ENCODE peak calls at places on chromosomes 3 and 15, in nine cellular contexts. One of them, this sample, is unnamed.

GRCh38 chr3:50351318-50351687 is 641 bp downstream of the CYB561D2 start:
- DNase-seq in SK-N-SH: no peak
- DNase-seq in AG10803: no peak
- DNase-seq in body of pancreas: no peak
- DNase-seq in Peyer's patch: no peak
- DNase-seq in heart right ventricle: no peak
- DNase-seq in choroid plexus epithelial cell: no peak
- DNase-seq in left ventricle myocardium inferior: no peak
- DNase-seq in breast epithelium: no peak
- DNase-seq in this sample: no peak

GRCh38 chr3:51637144-51637940 is 33.7 kb upstream of the TEX264 start:
- DNase-seq in SK-N-SH: no peak
- DNase-seq in AG10803: no peak
- DNase-seq in body of pancreas: no peak
- DNase-seq in Peyer's patch: no peak
- DNase-seq in heart right ventricle: no peak
- DNase-seq in choroid plexus epithelial cell: no peak
- DNase-seq in left ventricle myocardium inferior: no peak
- DNase-seq in breast epithelium: no peak
- DNase-seq in this sample: no peak

GRCh38 chr3:78726545-78726944 is 1041.3 kb downstream of the ROBO1 start:
- DNase-seq in SK-N-SH: no peak
- DNase-seq in AG10803: no peak
- DNase-seq in body of pancreas: no peak
- DNase-seq in Peyer's patch: no peak
- DNase-seq in heart right ventricle: no peak
- DNase-seq in choroid plexus epithelial cell: no peak
- DNase-seq in left ventricle myocardium inferior: no peak
- DNase-seq in breast epithelium: no peak
- DNase-seq in this sample: no peak

GRCh38 chr3:14869877-14870563 is 51.3 kb downstream of the FGD5 start:
- DNase-seq in SK-N-SH: no peak
- DNase-seq in AG10803: no peak
- DNase-seq in body of pancreas: no peak
- DNase-seq in Peyer's patch: no peak
- DNase-seq in heart right ventricle: no peak
- DNase-seq in choroid plexus epithelial cell: no peak
- DNase-seq in left ventricle myocardium inferior: no peak
- DNase-seq in breast epithelium: no peak
- DNase-seq in this sample: no peak

GRCh38 chr15:67146214-67146613 is 80.8 kb downstream of the SMAD3 start:
- DNase-seq in SK-N-SH: peak; percentile 47
- DNase-seq in AG10803: peak; percentile 75
- DNase-seq in body of pancreas: peak; percentile 68
- DNase-seq in Peyer's patch: peak; percentile 67
- DNase-seq in heart right ventricle: peak; percentile 45
- DNase-seq in choroid plexus epithelial cell: peak; percentile 87
- DNase-seq in left ventricle myocardium inferior: peak; percentile 58
- DNase-seq in breast epithelium: no peak
- DNase-seq in this sample: peak; percentile 83

GRCh38 chr3:12759097-12759679 is at the start of gene TMEM40:
- DNase-seq in SK-N-SH: no peak
- DNase-seq in AG10803: no peak
- DNase-seq in body of pancreas: no peak
- DNase-seq in Peyer's patch: no peak
- DNase-seq in heart right ventricle: no peak
- DNase-seq in choroid plexus epithelial cell: no peak
- DNase-seq in left ventricle myocardium inferior: no peak
- DNase-seq in breast epithelium: no peak
- DNase-seq in this sample: no peak

GRCh38 chr15:60000113-60000823 is 3.8 kb upstream of the FOXB1 start:
- DNase-seq in SK-N-SH: peak; percentile 19
- DNase-seq in AG10803: no peak
- DNase-seq in body of pancreas: no peak
- DNase-seq in Peyer's patch: no peak
- DNase-seq in heart right ventricle: no peak
- DNase-seq in choroid plexus epithelial cell: no peak
- DNase-seq in left ventricle myocardium inferior: no peak
- DNase-seq in breast epithelium: no peak
- DNase-seq in this sample: no peak

GRCh38 chr3:51386852-51387229 is 1.8 kb downstream of the MANF start:
- DNase-seq in SK-N-SH: no peak
- DNase-seq in AG10803: no peak
- DNase-seq in body of pancreas: no peak
- DNase-seq in Peyer's patch: no peak
- DNase-seq in heart right ventricle: no peak
- DNase-seq in choroid plexus epithelial cell: no peak
- DNase-seq in left ventricle myocardium inferior: no peak
- DNase-seq in breast epithelium: no peak
- DNase-seq in this sample: no peak

GRCh38 chr3:57951106-57951882 is 56.9 kb upstream of the FLNB start:
- DNase-seq in SK-N-SH: peak; percentile 44
- DNase-seq in AG10803: peak; percentile 73
- DNase-seq in body of pancreas: peak; percentile 28
- DNase-seq in Peyer's patch: peak; percentile 69
- DNase-seq in heart right ventricle: peak; percentile 85
- DNase-seq in choroid plexus epithelial cell: peak; percentile 78
- DNase-seq in left ventricle myocardium inferior: peak; percentile 81
- DNase-seq in breast epithelium: peak; percentile 54
- DNase-seq in this sample: peak; percentile 85

GRCh38 chr15:99076109-99076508 is 28.8 kb upstream of the SYNM start:
- DNase-seq in SK-N-SH: no peak
- DNase-seq in AG10803: no peak
- DNase-seq in body of pancreas: no peak
- DNase-seq in Peyer's patch: no peak
- DNase-seq in heart right ventricle: no peak
- DNase-seq in choroid plexus epithelial cell: no peak
- DNase-seq in left ventricle myocardium inferior: no peak
- DNase-seq in breast epithelium: no peak
- DNase-seq in this sample: no peak

GRCh38 chr15:91593653-91594052 is 259.9 kb upstream of the SLCO3A1 start:
- DNase-seq in SK-N-SH: no peak
- DNase-seq in AG10803: no peak
- DNase-seq in body of pancreas: no peak
- DNase-seq in Peyer's patch: no peak
- DNase-seq in heart right ventricle: no peak
- DNase-seq in choroid plexus epithelial cell: no peak
- DNase-seq in left ventricle myocardium inferior: no peak
- DNase-seq in breast epithelium: no peak
- DNase-seq in this sample: no peak

GRCh38 chr3:79032686-79033318 is 735.0 kb downstream of the ROBO1 start:
- DNase-seq in SK-N-SH: peak; percentile 51
- DNase-seq in AG10803: peak; percentile 57
- DNase-seq in body of pancreas: no peak
- DNase-seq in Peyer's patch: no peak
- DNase-seq in heart right ventricle: peak; percentile 23
- DNase-seq in choroid plexus epithelial cell: peak; percentile 81
- DNase-seq in left ventricle myocardium inferior: no peak
- DNase-seq in breast epithelium: no peak
- DNase-seq in this sample: peak; percentile 83

GRCh38 chr15:31471731-31472430 is 145.2 kb downstream of the KLF13 start:
- DNase-seq in SK-N-SH: no peak
- DNase-seq in AG10803: peak; percentile 94
- DNase-seq in body of pancreas: no peak
- DNase-seq in Peyer's patch: no peak
- DNase-seq in heart right ventricle: no peak
- DNase-seq in choroid plexus epithelial cell: peak; percentile 94
- DNase-seq in left ventricle myocardium inferior: no peak
- DNase-seq in breast epithelium: no peak
- DNase-seq in this sample: peak; percentile 86

GRCh38 chr15:61216519-61216918 is 12.6 kb downstream of the RORA start:
- DNase-seq in SK-N-SH: no peak
- DNase-seq in AG10803: no peak
- DNase-seq in body of pancreas: no peak
- DNase-seq in Peyer's patch: no peak
- DNase-seq in heart right ventricle: no peak
- DNase-seq in choroid plexus epithelial cell: no peak
- DNase-seq in left ventricle myocardium inferior: no peak
- DNase-seq in breast epithelium: no peak
- DNase-seq in this sample: no peak
- TF ChIP-seq CTCF in SK-N-SH: no peak
- TF ChIP-seq CTCF in AG10803: no peak
- TF ChIP-seq CTCF in body of pancreas: peak; percentile 9
- TF ChIP-seq CTCF in Peyer's patch: no peak
- TF ChIP-seq CTCF in heart right ventricle: no peak
- TF ChIP-seq CTCF in choroid plexus epithelial cell: peak; percentile 16
- TF ChIP-seq CTCF in left ventricle myocardium inferior: peak; percentile 10
- TF ChIP-seq CTCF in breast epithelium: peak; percentile 19
- TF ChIP-seq CTCF in this sample: no peak

DNA sequence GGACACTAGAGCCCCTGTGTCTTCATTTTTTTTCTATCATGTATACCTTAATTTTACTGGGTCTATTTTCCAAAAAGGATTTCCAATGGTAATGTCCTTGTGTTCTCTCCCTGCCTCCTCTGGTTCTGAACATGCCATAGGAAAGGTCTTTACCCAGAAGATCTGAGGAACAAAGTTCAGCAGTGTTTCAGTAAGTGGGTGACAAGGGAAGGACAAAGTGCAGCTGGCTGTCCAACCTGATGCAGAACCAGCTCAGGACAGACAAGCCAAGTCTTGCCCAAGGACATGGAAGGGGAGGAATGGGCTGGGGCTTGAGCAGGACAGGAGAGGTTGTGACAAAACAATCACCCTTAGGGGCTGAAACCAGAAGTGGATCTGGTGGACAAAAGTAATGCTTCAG is 61.2 kb upstream of the STRIT1 start:
- DNase-seq in SK-N-SH: no peak
- DNase-seq in AG10803: no peak
- DNase-seq in body of pancreas: no peak
- DNase-seq in Peyer's patch: no peak
- DNase-seq in heart right ventricle: no peak
- DNase-seq in choroid plexus epithelial cell: no peak
- DNase-seq in left ventricle myocardium inferior: no peak
- DNase-seq in breast epithelium: no peak
- DNase-seq in this sample: no peak
- H3K4me3 ChIP-seq in SK-N-SH: no peak overlapping the region
- H3K4me3 ChIP-seq in AG10803: no peak overlapping the region
- H3K4me3 ChIP-seq in body of pancreas: no peak overlapping the region
- H3K4me3 ChIP-seq in Peyer's patch: no peak overlapping the region
- H3K4me3 ChIP-seq in heart right ventricle: no peak overlapping the region
- H3K4me3 ChIP-seq in choroid plexus epithelial cell: no peak overlapping the region
- H3K4me3 ChIP-seq in left ventricle myocardium inferior: no peak overlapping the region
- H3K4me3 ChIP-seq in breast epithelium: no peak overlapping the region
- H3K4me3 ChIP-seq in this sample: no peak overlapping the region

GRCh38 chr3:64687781-64688515 is at the start of gene ADAMTS9:
- DNase-seq in SK-N-SH: peak; percentile 90
- DNase-seq in AG10803: peak; percentile 66
- DNase-seq in body of pancreas: peak; percentile 54
- DNase-seq in Peyer's patch: peak; percentile 67
- DNase-seq in heart right ventricle: peak; percentile 89
- DNase-seq in choroid plexus epithelial cell: peak; percentile 77
- DNase-seq in left ventricle myocardium inferior: peak; percentile 80
- DNase-seq in breast epithelium: peak; percentile 51
- DNase-seq in this sample: peak; percentile 89
- TF ChIP-seq CTCF in SK-N-SH: no peak
- TF ChIP-seq CTCF in AG10803: no peak
- TF ChIP-seq CTCF in body of pancreas: no peak
- TF ChIP-seq CTCF in Peyer's patch: no peak
- TF ChIP-seq CTCF in heart right ventricle: no peak
- TF ChIP-seq CTCF in choroid plexus epithelial cell: peak; percentile 29
- TF ChIP-seq CTCF in left ventricle myocardium inferior: no peak
- TF ChIP-seq CTCF in breast epithelium: no peak
- TF ChIP-seq CTCF in this sample: no peak

GRCh38 chr15:75455982-75456531 is 4.6 kb upstream of the SIN3A start:
- DNase-seq in SK-N-SH: no peak
- DNase-seq in AG10803: peak; percentile 49
- DNase-seq in body of pancreas: no peak
- DNase-seq in Peyer's patch: no peak
- DNase-seq in heart right ventricle: no peak
- DNase-seq in choroid plexus epithelial cell: peak; percentile 66
- DNase-seq in left ventricle myocardium inferior: no peak
- DNase-seq in breast epithelium: no peak
- DNase-seq in this sample: peak; percentile 50

GRCh38 chr15:75455424-75455981 is 4.0 kb upstream of the SIN3A start:
- DNase-seq in SK-N-SH: peak; percentile 90
- DNase-seq in AG10803: peak; percentile 75
- DNase-seq in body of pancreas: peak; percentile 89
- DNase-seq in Peyer's patch: peak; percentile 93
- DNase-seq in heart right ventricle: peak; percentile 91
- DNase-seq in choroid plexus epithelial cell: peak; percentile 84
- DNase-seq in left ventricle myocardium inferior: peak; percentile 87
- DNase-seq in breast epithelium: peak; percentile 90
- DNase-seq in this sample: peak; percentile 77

GRCh38 chr15:75454471-75455418 is 3.3 kb upstream of the SIN3A start:
- DNase-seq in SK-N-SH: peak; percentile 66
- DNase-seq in AG10803: peak; percentile 71
- DNase-seq in body of pancreas: peak; percentile 68
- DNase-seq in Peyer's patch: no peak
- DNase-seq in heart right ventricle: peak; percentile 88
- DNase-seq in choroid plexus epithelial cell: peak; percentile 75
- DNase-seq in left ventricle myocardium inferior: no peak
- DNase-seq in breast epithelium: peak; percentile 61
- DNase-seq in this sample: no peak

GRCh38 chr15:75453703-75454470 is 2.4 kb upstream of the SIN3A start:
- DNase-seq in SK-N-SH: peak; percentile 91
- DNase-seq in AG10803: peak; percentile 100
- DNase-seq in body of pancreas: peak; percentile 98
- DNase-seq in Peyer's patch: peak; percentile 98
- DNase-seq in heart right ventricle: peak; percentile 98
- DNase-seq in choroid plexus epithelial cell: peak; percentile 100
- DNase-seq in left ventricle myocardium inferior: peak; percentile 98
- DNase-seq in breast epithelium: peak; percentile 97
- DNase-seq in this sample: peak; percentile 100

GRCh38 chr15:75456710-75457109 is 5.2 kb upstream of the SIN3A start:
- DNase-seq in SK-N-SH: no peak
- DNase-seq in AG10803: peak; percentile 30
- DNase-seq in body of pancreas: no peak
- DNase-seq in Peyer's patch: no peak
- DNase-seq in heart right ventricle: no peak
- DNase-seq in choroid plexus epithelial cell: peak; percentile 28
- DNase-seq in left ventricle myocardium inferior: no peak
- DNase-seq in breast epithelium: no peak
- DNase-seq in this sample: peak; percentile 20
- H3K4me3 ChIP-seq in SK-N-SH: peak overlapping the region; percentile 93
- H3K4me3 ChIP-seq in AG10803: peak overlapping the region; percentile 88
- H3K4me3 ChIP-seq in body of pancreas: no peak overlapping the region
- H3K4me3 ChIP-seq in Peyer's patch: no peak overlapping the region
- H3K4me3 ChIP-seq in heart right ventricle: no peak overlapping the region
- H3K4me3 ChIP-seq in choroid plexus epithelial cell: no peak overlapping the region
- H3K4me3 ChIP-seq in left ventricle myocardium inferior: peak overlapping the region; percentile 93
- H3K4me3 ChIP-seq in breast epithelium: no peak overlapping the region
- H3K4me3 ChIP-seq in this sample: no peak overlapping the region

DNA sequence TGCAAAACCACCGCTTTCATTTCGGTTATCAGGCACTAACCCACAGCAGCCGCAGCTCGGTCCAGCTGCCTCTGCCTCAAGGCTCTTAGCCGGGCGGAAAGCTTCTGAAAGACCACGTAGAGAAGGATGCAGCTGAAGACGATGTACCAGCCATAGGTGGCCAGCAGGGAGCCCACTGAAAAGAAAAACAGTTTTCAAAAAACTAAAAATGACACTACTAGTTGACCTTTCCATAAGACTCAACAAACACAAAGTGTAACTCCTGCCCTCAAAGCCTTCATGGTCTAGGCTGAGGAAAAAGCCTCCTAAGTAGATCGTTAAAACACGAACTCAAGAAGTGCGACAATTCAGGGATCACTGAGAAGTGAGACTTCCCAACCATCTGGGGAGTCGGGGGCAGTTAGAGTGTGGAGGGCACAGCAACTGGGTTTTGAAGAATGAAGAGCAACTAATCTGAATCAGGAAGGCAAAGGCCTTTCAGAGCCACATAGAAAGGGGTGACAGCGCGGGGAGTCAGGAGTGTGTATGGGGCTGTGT is 716 bp downstream of the SELENOS start:
- DNase-seq in SK-N-SH: peak; percentile 65
- DNase-seq in AG10803: peak; percentile 49
- DNase-seq in body of pancreas: no peak
- DNase-seq in Peyer's patch: no peak
- DNase-seq in heart right ventricle: no peak
- DNase-seq in choroid plexus epithelial cell: peak; percentile 60
- DNase-seq in left ventricle myocardium inferior: no peak
- DNase-seq in breast epithelium: no peak
- DNase-seq in this sample: peak; percentile 57
- TF ChIP-seq CTCF in SK-N-SH: peak; percentile 56
- TF ChIP-seq CTCF in AG10803: peak; percentile 56
- TF ChIP-seq CTCF in body of pancreas: peak; percentile 14
- TF ChIP-seq CTCF in Peyer's patch: peak; percentile 46
- TF ChIP-seq CTCF in heart right ventricle: no peak
- TF ChIP-seq CTCF in choroid plexus epithelial cell: peak; percentile 59
- TF ChIP-seq CTCF in left ventricle myocardium inferior: peak; percentile 24
- TF ChIP-seq CTCF in breast epithelium: peak; percentile 28
- TF ChIP-seq CTCF in this sample: peak; percentile 41